ENCODE peak calls at places on chromosomes 3 and 15, in five cellular contexts. W is left lung, U is choroid plexus epithelial cell, H is GM12865, N is GM12864. G is an unnamed sample.

GRCh38 chr15:45262906-45263456 is 10.9 kb downstream of the SLC28A2 start:
- DNase-seq in N (no peak), H (no peak), W (no peak), U (no peak), G (no peak)

GRCh38 chr3:24680214-24680967 is 185.7 kb upstream of the THRB start:
- DNase-seq in N (no peak), H (peak), U (peak), W (peak), G (peak)

GRCh38 chr3:171396048-171396447 is 64.2 kb downstream of the TNIK start:
- DNase-seq in N (no peak), W (no peak), U (peak), H (no peak), G (no peak)

GRCh38 chr3:42667523-42668402 is 14.3 kb downstream of the ZBTB47 start:
- DNase-seq in U (no peak), N (no peak), H (no peak), W (no peak), G (peak)

GRCh38 chr3:13963137-13963886 is 83.4 kb upstream of the WNT7A start:
- DNase-seq in U (no peak), W (no peak), H (no peak), N (no peak), G (no peak)

GRCh38 chr3:70358978-70359580 is 46.6 kb upstream of the MDFIC2 start:
- DNase-seq in H (peak), W (no peak), N (no peak), U (peak), G (no peak)

GRCh38 chr15:29129903-29130302 is 139.7 kb downstream of the NSMCE3 start:
- DNase-seq in W (no peak), N (no peak), U (no peak), H (no peak), G (no peak)

GRCh38 chr3:182794806-182795369 is 1.6 kb downstream of the ATP11B start:
- DNase-seq in N (no peak), U (no peak), H (no peak), W (no peak), G (no peak)

GRCh38 chr3:31546152-31546551 is 13.4 kb downstream of the STT3B start:
- DNase-seq in W (no peak), U (peak), H (no peak), N (no peak), G (no peak)

DNA sequence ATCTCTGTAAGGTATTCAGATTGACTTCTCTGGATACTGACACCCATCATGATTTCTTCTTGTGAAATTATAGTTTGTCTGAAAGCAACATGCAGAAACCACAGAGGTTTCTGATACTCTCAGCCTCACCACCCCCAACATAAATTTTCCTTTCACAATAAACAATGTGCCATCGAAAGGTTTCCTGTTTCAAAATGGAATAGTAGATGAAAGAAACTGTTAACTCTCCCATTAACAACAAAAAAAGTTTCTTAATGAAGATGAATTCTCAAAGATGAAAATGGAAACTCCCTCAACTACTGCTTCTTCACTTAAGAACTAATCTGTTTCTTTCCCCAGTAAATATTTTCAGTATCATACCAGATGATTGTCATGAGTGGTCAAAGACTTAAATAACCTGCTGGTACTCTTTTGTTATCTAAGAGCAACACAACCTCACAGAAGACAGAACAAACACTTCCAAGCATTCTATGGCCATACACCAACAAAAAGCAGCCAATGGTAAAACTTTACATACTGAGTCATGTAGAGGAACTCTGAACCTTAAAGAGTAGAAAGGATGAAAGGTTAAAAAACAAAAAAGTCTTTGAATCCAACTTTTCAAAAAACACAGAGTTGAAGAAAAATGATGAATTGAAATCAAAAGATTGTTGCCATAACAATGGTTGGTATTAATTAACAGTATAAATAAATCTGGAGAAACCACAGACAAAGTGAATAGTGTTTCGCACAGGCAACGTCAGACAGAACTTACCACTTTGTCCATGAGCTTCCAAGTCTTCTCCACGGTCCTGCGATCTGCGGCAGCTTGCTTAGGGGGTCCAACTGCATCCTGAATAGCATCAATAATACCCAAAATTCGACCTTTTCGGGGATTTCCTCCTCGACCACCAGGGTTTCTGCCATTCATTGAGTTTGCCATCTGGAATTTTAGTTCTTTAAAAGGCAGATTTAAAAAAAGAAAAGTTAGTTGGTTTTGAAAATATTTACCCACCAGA is 1.9 kb downstream of the CBLB start:
- DNase-seq in W (no peak), H (peak), N (peak), U (peak), G (peak)
- TF ChIP-seq CTCF in W (no peak), H (no peak), N (no peak), U (no peak), G (no peak)

GRCh38 chr3:12577379-12577778 is 20.5 kb downstream of the MKRN2 start:
- DNase-seq in U (no peak), W (no peak), N (no peak), H (no peak), G (no peak)

GRCh38 chr3:12579919-12580318 is 23.0 kb downstream of the MKRN2 start:
- DNase-seq in N (no peak), H (no peak), W (no peak), U (peak), G (no peak)

GRCh38 chr3:12582730-12583129 is 25.8 kb downstream of the MKRN2 start:
- DNase-seq in N (no peak), U (no peak), H (no peak), W (no peak), G (no peak)

GRCh38 chr3:12579456-12579855 is 22.6 kb downstream of the MKRN2 start:
- DNase-seq in H (no peak), W (no peak), N (no peak), U (no peak), G (no peak)

DNA sequence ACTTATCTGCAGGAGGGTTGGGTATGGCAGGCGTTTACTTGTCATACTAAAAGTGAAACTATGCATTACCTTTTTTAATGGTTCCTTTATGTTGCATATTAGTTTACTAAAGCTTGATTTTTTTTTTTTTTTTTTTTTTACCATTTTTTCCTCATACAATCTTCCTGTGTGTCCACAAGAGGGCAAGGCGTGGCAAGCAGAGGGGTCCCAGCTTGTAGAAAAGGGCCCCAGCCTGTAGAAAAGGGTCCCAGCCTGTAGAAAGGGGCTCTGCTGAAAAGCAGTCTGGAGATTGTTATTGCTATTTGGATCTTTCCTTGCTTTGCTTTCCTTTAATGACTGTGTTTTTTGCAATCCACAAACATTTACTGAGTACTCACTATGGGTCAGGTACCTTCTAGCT is 21.9 kb downstream of the MKRN2 start:
- DNase-seq in N (no peak), U (no peak), H (no peak), W (no peak), G (no peak)
- TF ChIP-seq CTCF in N (peak), U (peak), H (peak), W (no peak), G (peak)

DNA sequence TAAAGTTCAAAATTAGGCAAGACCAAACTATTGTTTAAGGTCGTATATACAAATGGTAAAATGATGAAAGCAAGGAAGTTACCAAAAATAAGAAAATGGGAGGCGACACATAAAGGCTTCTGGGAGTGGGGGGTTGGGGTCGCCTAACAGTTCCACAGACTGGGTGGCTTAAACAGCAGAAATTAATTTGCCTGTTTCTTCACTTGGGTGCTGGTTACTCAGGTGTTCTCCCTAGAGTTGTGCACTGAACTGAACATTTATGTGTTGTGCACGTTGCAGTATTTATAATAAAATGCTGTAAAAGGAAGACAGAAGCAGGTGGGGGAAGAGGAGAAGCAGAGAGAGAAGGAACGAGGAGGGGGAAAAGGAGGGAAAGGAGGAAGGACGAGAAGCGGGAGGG is 10.5 kb upstream of the RNU6-1 start:
- DNase-seq in U (no peak), W (no peak), H (no peak), N (no peak), G (no peak)
- TF ChIP-seq CTCF in U (no peak), W (no peak), H (no peak), N (no peak), G (no peak)

GRCh38 chr3:5233026-5233425 is 45.5 kb downstream of the EDEM1 start:
- DNase-seq in U (no peak), W (no peak), N (no peak), H (no peak), G (no peak)

GRCh38 chr3:5231067-5231466 is 43.6 kb downstream of the EDEM1 start:
- DNase-seq in U (no peak), H (no peak), W (no peak), N (no peak), G (no peak)

GRCh38 chr3:5235655-5236054 is 48.1 kb downstream of the EDEM1 start:
- DNase-seq in N (no peak), U (no peak), H (no peak), W (no peak), G (no peak)

GRCh38 chr3:5231536-5231935 is 44.0 kb downstream of the EDEM1 start:
- DNase-seq in W (no peak), U (no peak), N (no peak), H (peak), G (no peak)

GRCh38 chr3:5232570-5232969 is 45.1 kb downstream of the EDEM1 start:
- DNase-seq in N (no peak), H (no peak), U (no peak), W (no peak), G (no peak)
- TF ChIP-seq CTCF in N (peak), H (no peak), U (peak), W (no peak), G (peak)

DNA sequence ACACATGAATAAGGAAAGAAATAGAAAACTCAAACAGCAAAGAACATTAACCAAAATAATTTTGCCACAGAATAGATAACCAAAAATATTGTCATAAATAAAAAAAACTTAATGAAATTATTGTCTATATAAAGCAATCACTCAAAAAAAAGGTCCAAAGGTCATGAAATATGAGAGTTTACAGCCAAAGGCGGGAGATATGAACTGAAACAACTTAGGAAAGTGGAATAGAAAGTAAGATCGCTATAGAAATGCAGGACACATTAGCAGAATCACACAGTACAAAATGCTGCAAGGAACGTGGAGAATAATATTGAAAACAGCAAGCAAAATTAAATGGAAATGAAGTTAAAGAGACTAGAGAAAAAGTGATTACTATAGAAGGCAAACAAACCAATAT is 375.0 kb upstream of the ARHGEF26 start:
- DNase-seq in N (no peak), W (no peak), U (no peak), H (no peak), G (no peak)
- TF ChIP-seq CTCF in N (no peak), W (no peak), U (no peak), H (no peak), G (no peak)

GRCh38 chr3:37453393-37454391 is 279.3 kb upstream of the LRRFIP2 start:
- DNase-seq in U (peak), H (no peak), W (peak), N (no peak), G (no peak)
- TF ChIP-seq CTCF in U (peak), H (no peak), W (no peak), N (no peak), G (no peak)

DNA sequence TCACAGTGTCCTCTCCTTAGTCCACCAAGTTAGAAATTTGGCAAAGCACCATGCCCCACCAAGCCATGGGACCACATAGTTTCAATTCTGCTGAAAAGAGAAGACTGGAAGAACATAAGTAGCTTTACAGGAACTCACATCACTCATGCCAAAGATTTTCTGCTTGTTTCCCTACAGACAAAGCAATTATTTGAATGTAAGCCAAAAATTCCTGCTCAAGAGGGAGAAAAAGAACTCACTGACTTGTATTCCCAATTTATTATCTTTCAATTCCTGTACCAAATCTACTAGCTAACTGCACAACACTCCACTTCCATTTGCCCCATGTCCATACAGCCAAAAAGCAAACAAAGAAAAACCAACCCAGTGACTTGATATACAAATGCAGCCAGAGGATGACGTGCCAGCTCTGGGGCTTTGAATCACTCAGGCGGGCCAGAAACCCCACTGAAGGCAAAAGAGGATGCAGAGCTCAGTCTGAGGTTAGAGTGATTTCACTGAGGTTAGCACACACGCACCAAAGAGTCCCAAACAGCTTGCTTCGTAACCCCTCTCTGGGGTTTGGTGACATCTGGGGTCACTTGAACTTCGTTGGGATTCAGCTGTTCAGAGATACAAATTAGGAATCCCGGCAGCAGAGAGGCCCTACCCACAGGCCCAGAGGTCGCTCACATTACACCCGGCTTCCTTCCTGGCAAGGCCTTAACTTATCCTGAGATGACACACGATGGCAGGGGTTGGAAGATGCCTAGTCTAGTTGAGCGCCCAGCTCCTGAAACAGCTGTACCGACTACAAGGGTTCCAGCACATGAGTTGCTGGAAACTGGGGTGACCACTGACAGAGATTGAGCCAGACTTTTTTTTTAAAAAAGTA is 1.7 kb downstream of the RFTN1 start:
- DNase-seq in N (peak), U (peak), W (peak), H (peak), G (no peak)
- TF ChIP-seq CTCF in N (no peak), U (no peak), W (no peak), H (no peak), G (no peak)

GRCh38 chr3:157906627-157907026 is 199.6 kb downstream of the SHOX2 start:
- DNase-seq in H (no peak), W (no peak), U (peak), N (no peak), G (no peak)
- TF ChIP-seq CTCF in H (no peak), W (no peak), U (peak), N (no peak), G (no peak)

GRCh38 chr15:31326729-31327673 is at the start of gene KLF13:
- DNase-seq in W (no peak), H (no peak), N (no peak), U (peak), G (peak)
- TF ChIP-seq CTCF in W (no peak), H (no peak), N (no peak), U (no peak), G (no peak)

GRCh38 chr3:133570937-133571320 is 2.6 kb upstream of the CDV3 start:
- DNase-seq in U (peak), H (no peak), N (no peak), W (no peak), G (no peak)

GRCh38 chr3:133573629-133574194 is at the start of gene CDV3:
- DNase-seq in N (no peak), H (no peak), U (no peak), W (no peak), G (peak)

GRCh38 chr3:133574260-133574881 is 885 bp downstream of the CDV3 start:
- DNase-seq in W (peak), H (peak), N (peak), U (peak), G (peak)

GRCh38 chr3:133573054-133573628 is 345 bp upstream of the CDV3 start:
- DNase-seq in N (peak), H (peak), W (peak), U (peak), G (peak)

GRCh38 chr3:133572158-133573053 is 1.1 kb upstream of the CDV3 start:
- DNase-seq in N (peak), W (no peak), H (peak), U (no peak), G (peak)
- TF ChIP-seq CTCF in N (no peak), W (no peak), H (no peak), U (no peak), G (no peak)